ENCODE peak calls at places on chromosome 14, in four cellular contexts. T is islet precursor cell; F is progenitor cell of endocrine pancreas; M is stimulated activated CD4-positive, alpha-beta T cell treated with anti-CD3 and anti-CD28 coated beads, Interleukin-12 subunit alpha, Interleukin-12 subunit beta, amount 100 ng/mL, for 4 hours. P is an unnamed sample.
A peak's percentile ranks its signal among the peaks of the same experiment; 100 is the strongest.

GRCh38 chr14:76331328-76332011 is 44.5 kb upstream of the ESRRB start:
- DNase-seq in T (no peak), M (no peak), F (no peak), P (peak; percentile 54)

GRCh38 chr14:94994245-94994644 is 163.1 kb downstream of the DICER1 start:
- DNase-seq in F (no peak), M (no peak), T (no peak), P (no peak)

GRCh38 chr14:61527325-61528100 is 167.8 kb upstream of the HIF1A start:
- DNase-seq in F (no peak), T (peak; percentile 87), M (no peak), P (no peak)

GRCh38 chr14:34013714-34014055 is 62.8 kb upstream of the EGLN3 start:
- DNase-seq in F (no peak), T (no peak), M (no peak), P (no peak)

GRCh38 chr14:89017417-89017816 is 193.0 kb downstream of the TTC8 start:
- DNase-seq in T (no peak), F (no peak), M (no peak), P (no peak)

GRCh38 chr14:100816950-100817901 is 8.7 kb upstream of the MEG3 start:
- DNase-seq in M (no peak), F (no peak), T (no peak), P (no peak)

GRCh38 chr14:79376557-79376956 is 834.7 kb downstream of the DIO2 start:
- DNase-seq in M (no peak), F (no peak), T (no peak), P (no peak)

GRCh38 chr14:74290415-74290814 is 12.3 kb downstream of the ABCD4 start:
- DNase-seq in F (no peak), T (no peak), M (no peak), P (no peak)

GRCh38 chr14:100989924-100990323 is 86.4 kb upstream of the RTL1 start:
- DNase-seq in F (no peak), M (no peak), T (no peak), P (no peak)

P was measured in sigmoid colon.